ENCODE peak calls at places on chromosomes 3 and 15, in four cellular contexts. B is cardiac fibroblast, C is esophagus muscularis mucosa, E is astrocyte of the cerebellum. N is an unnamed sample.

GRCh38 chr3:138082085-138082991 is 33.1 kb downstream of the DZIP1L start:
- DNase-seq in B (peak; percentile 90), C (peak; percentile 70), E (peak; percentile 91), N (no peak)

GRCh38 chr15:36484038-36484778 is 95.2 kb upstream of the CDIN1 start:
- DNase-seq in B (peak; percentile 64), C (no peak), E (no peak), N (no peak)

GRCh38 chr3:50603261-50604109 is 8.1 kb downstream of the CISH start:
- DNase-seq in B (no peak), C (no peak), E (no peak), N (no peak)

GRCh38 chr3:169781209-169781855 is 8.1 kb downstream of the MYNN start:
- DNase-seq in B (no peak), C (no peak), E (no peak), N (no peak)

GRCh38 chr3:114213669-114214541 is 23.5 kb downstream of the ZNF80 start:
- DNase-seq in B (peak; percentile 91), C (no peak), E (peak; percentile 19), N (peak; percentile 3)

GRCh38 chr3:65732060-65732933 is 306.4 kb downstream of the MAGI1 start:
- DNase-seq in B (peak; percentile 77), C (no peak), E (peak; percentile 55), N (no peak)

GRCh38 chr3:187208159-187208558 is 10.9 kb downstream of the RTP1 start:
- DNase-seq in B (peak; percentile 66), C (no peak), E (peak; percentile 85), N (peak; percentile 58)

GRCh38 chr15:75067123-75067854 is 43.9 kb downstream of the PPCDC start:
- DNase-seq in B (peak; percentile 87), C (no peak), E (no peak), N (no peak)

GRCh38 chr15:41056810-41057209 is 59.3 kb downstream of the INO80 start:
- DNase-seq in B (no peak), C (no peak), E (no peak), N (no peak)

GRCh38 chr3:89851974-89852621 is 744.7 kb downstream of the EPHA3 start:
- DNase-seq in B (peak; percentile 54), C (no peak), E (peak; percentile 16), N (peak; percentile 11)

GRCh38 chr3:149542375-149543312 is 68.1 kb downstream of the TM4SF4 start:
- DNase-seq in B (peak; percentile 41), C (no peak), E (no peak), N (no peak)

GRCh38 chr3:61955483-61955882 is 394.1 kb downstream of the PTPRG start:
- DNase-seq in B (peak; percentile 62), C (no peak), E (no peak), N (no peak)

GRCh38 chr3:134667461-134667860 is 16.6 kb upstream of the KY start:
- DNase-seq in B (no peak), C (no peak), E (no peak), N (no peak)

GRCh38 chr15:50140097-50140496 is 21.1 kb upstream of the ATP8B4 start:
- DNase-seq in B (no peak), C (no peak), E (no peak), N (no peak)

GRCh38 chr3:19662516-19662915 is 271.5 kb downstream of the EFHB start:
- DNase-seq in B (no peak), C (no peak), E (no peak), N (no peak)

GRCh38 chr15:28125673-28126651 is 26.8 kb upstream of the OCA2 start:
- DNase-seq in B (peak; percentile 76), C (no peak), E (peak; percentile 59), N (peak; percentile 12)

GRCh38 chr3:179713643-179714090 is 60.8 kb downstream of the USP13 start:
- DNase-seq in B (peak; percentile 67), C (no peak), E (peak; percentile 75), N (no peak)

GRCh38 chr3:110327870-110328269 is 743.7 kb upstream of the NECTIN3 start:
- DNase-seq in B (peak; percentile 52), C (no peak), E (no peak), N (no peak)

GRCh38 chr15:41713047-41713446 is 52.8 kb downstream of the MGA start:
- DNase-seq in B (peak; percentile 4), C (no peak), E (no peak), N (no peak)

GRCh38 chr3:86702381-86702958 is 288.5 kb downstream of the VGLL3 start:
- DNase-seq in B (peak; percentile 25), C (no peak), E (no peak), N (no peak)

GRCh38 chr3:126304704-126305103 is 52.5 kb downstream of the KLF15 start:
- DNase-seq in B (peak; percentile 70), C (no peak), E (no peak), N (no peak)

GRCh38 chr15:85545185-85545584 is 164.8 kb downstream of the AKAP13 start:
- DNase-seq in B (peak; percentile 60), C (no peak), E (no peak), N (no peak)

GRCh38 chr3:5301671-5302297 is 114.3 kb downstream of the EDEM1 start:
- DNase-seq in B (peak; percentile 7), C (no peak), E (no peak), N (peak; percentile 6)

GRCh38 chr15:43151688-43152087 is 18.3 kb downstream of the TMEM62 start:
- DNase-seq in B (no peak), C (no peak), E (no peak), N (no peak)

GRCh38 chr3:127043041-127043641 is 60.2 kb downstream of the PLXNA1 start:
- DNase-seq in B (no peak), C (no peak), E (no peak), N (no peak)

GRCh38 chr3:125647318-125648014 is 52.2 kb upstream of the OSBPL11 start:
- DNase-seq in B (no peak), C (no peak), E (no peak), N (no peak)

GRCh38 chr3:136960838-136961836 is 3.4 kb downstream of the IL20RB start:
- DNase-seq in B (peak; percentile 28), C (no peak), E (no peak), N (no peak)

GRCh38 chr3:177580437-177580836 is 383.2 kb upstream of the TBL1XR1 start:
- DNase-seq in B (no peak), C (no peak), E (no peak), N (no peak)

GRCh38 chr3:128282392-128283196 is 129.3 kb downstream of the EEFSEC start:
- DNase-seq in B (peak; percentile 36), C (peak; percentile 89), E (peak; percentile 31), N (no peak)

GRCh38 chr15:87710406-87710805 is 546.1 kb downstream of the NTRK3 start:
- DNase-seq in B (no peak), C (peak; percentile 89), E (no peak), N (no peak)

GRCh38 chr3:152322756-152323155 is 54.0 kb downstream of the MBNL1 start:
- DNase-seq in B (no peak), C (no peak), E (no peak), N (no peak)

GRCh38 chr3:132343018-132343612 is 25.9 kb downstream of the ACP3 start:
- DNase-seq in B (peak; percentile 82), C (no peak), E (peak; percentile 51), N (peak; percentile 8)

GRCh38 chr3:157172746-157173145 is 12.8 kb upstream of the CCNL1 start:
- DNase-seq in B (no peak), C (no peak), E (no peak), N (no peak)

GRCh38 chr3:51099794-51100542 is 285.1 kb upstream of the MANF start:
- DNase-seq in B (peak; percentile 72), C (no peak), E (peak; percentile 37), N (no peak)

GRCh38 chr3:126197343-126197742 is 17.0 kb upstream of the ALDH1L1 start:
- DNase-seq in B (no peak), C (peak; percentile 31), E (no peak), N (no peak)

GRCh38 chr3:60752800-60753199 is 498.5 kb downstream of the FHIT start:
- DNase-seq in B (no peak), C (no peak), E (no peak), N (no peak)

GRCh38 chr3:37993811-37994638 is 3.4 kb downstream of the VILL start:
- DNase-seq in B (peak; percentile 80), C (peak; percentile 96), E (no peak), N (no peak)

GRCh38 chr15:53072077-53072476 is 281.9 kb upstream of the ONECUT1 start:
- DNase-seq in B (peak; percentile 74), C (no peak), E (peak; percentile 3), N (peak; percentile 3)

GRCh38 chr3:12753275-12754028 is 5.6 kb downstream of the TMEM40 start:
- DNase-seq in B (no peak), C (no peak), E (no peak), N (no peak)

GRCh38 chr3:128068156-128068620 is 16.0 kb downstream of the SEC61A1 start:
- DNase-seq in B (peak; percentile 66), C (peak; percentile 82), E (no peak), N (no peak)

DNA sequence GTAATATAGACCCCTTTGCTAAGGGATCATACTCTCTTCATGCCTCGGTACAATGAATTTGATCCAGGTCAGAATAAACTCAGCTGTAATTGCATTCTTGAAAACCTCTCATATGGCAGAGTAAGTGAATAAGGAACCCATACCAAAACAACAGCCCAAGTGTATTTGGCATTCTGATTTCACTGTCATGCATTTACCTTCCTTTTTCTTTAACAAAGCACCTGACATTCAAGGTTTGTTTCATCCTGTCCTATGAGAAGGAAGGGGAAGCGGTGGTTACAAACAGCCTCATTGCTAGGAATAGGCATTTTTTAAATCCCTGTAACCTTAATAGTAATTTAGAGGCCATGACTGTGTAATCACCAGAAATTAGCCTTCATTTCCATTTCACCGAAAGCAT is 97.1 kb downstream of the LSAMP start:
- DNase-seq in B (no peak), C (no peak), E (no peak), N (no peak)
- H3K4me3 ChIP-seq in B (no peak overlapping the region), C (no peak overlapping the region), E (no peak overlapping the region), N (no peak overlapping the region)

DNA sequence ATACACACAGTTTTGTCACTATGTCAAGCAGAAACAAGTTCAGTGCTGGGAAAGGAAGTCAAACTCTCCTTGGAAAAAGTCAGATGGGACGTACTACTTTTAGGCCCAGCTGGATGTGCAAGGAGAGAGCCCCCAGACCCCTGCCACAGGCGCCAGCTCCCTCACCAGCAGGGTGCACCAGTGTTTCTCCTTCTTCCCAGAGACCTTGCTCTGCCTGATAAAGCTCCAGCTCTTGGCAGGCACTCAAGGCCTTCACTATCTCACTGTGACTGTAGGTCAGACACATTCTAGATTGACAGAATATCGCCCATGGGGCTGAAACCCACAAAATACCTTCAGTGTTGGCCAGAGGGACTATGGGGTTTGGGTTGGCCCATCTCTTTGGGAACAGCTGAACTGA is 54.8 kb upstream of the CHRNB4 start:
- DNase-seq in B (no peak), C (peak; percentile 89), E (no peak), N (no peak)
- TF ChIP-seq CTCF in B (no peak), C (no peak), E (no peak), N (no peak)

GRCh38 chr3:184560992-184561328 is 625 bp upstream of the EPHB3 start:
- DNase-seq in B (no peak), C (no peak), E (no peak), N (no peak)
- H3K4me3 ChIP-seq in B (peak overlapping the region; percentile 9), C (peak overlapping the region; percentile 78), E (peak overlapping the region; percentile 49), N (peak overlapping the region; percentile 31)

GRCh38 chr3:107664614-107665013 is 141.9 kb downstream of the BBX start:
- DNase-seq in B (peak; percentile 51), C (no peak), E (no peak), N (no peak)
- TF ChIP-seq CTCF in B (peak; percentile 15), C (no peak), E (peak; percentile 7), N (peak; percentile 8)

DNA sequence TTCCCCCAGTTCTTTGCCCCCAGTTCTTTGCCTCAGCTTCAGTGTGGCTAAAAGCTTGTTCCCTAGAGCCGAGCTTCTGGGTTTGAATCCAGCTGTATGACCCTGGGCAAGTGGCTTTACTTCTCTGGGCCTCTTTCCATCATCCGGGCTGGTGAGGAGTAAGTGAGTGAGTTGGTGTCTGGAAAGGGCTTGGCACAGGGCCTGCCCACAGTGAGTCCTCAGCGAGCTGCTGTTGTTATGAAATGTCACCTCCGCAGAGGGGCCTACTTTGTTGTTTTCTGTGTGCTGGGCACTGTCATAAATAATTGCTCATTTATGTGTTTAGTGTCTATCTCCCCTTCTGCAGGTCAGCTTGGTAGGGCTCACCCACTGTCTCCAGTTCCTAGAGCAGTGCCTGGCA is 31.7 kb downstream of the SLC6A6 start:
- DNase-seq in B (peak; percentile 69), C (no peak), E (no peak), N (no peak)
- H3K4me3 ChIP-seq in B (no peak overlapping the region), C (no peak overlapping the region), E (no peak overlapping the region), N (no peak overlapping the region)

N was measured in retinal pigment epithelial cell.